ENCODE peak calls at places on chromosomes 16 and 17, in ten cellular contexts. One of them, this sample, is unnamed.

GRCh38 chr16:1552129-1552528 is 18.7 kb downstream of the TMEM204 start:
- DNase-seq in GM12865: no peak
- DNase-seq in RWPE1: no peak
- DNase-seq in endothelial cell: no peak
- DNase-seq in HFFc6: no peak
- DNase-seq in A549: no peak
- DNase-seq in thoracic aorta: no peak
- DNase-seq in spleen: no peak
- DNase-seq in brain microvascular endothelial cell: no peak
- DNase-seq in heart left ventricle: no peak
- DNase-seq in this sample: no peak

GRCh38 chr17:6254036-6254435 is 180.9 kb downstream of the AIPL1 start:
- DNase-seq in GM12865: no peak
- DNase-seq in RWPE1: peak
- DNase-seq in endothelial cell: no peak
- DNase-seq in HFFc6: no peak
- DNase-seq in A549: no peak
- DNase-seq in thoracic aorta: no peak
- DNase-seq in spleen: no peak
- DNase-seq in brain microvascular endothelial cell: no peak
- DNase-seq in heart left ventricle: no peak
- DNase-seq in this sample: no peak

GRCh38 chr17:17943281-17943984 is 28.8 kb downstream of the TOM1L2 start:
- DNase-seq in GM12865: no peak
- DNase-seq in RWPE1: no peak
- DNase-seq in endothelial cell: no peak
- DNase-seq in HFFc6: no peak
- DNase-seq in A549: no peak
- DNase-seq in thoracic aorta: no peak
- DNase-seq in spleen: no peak
- DNase-seq in brain microvascular endothelial cell: no peak
- DNase-seq in heart left ventricle: no peak
- DNase-seq in this sample: no peak

GRCh38 chr17:80786470-80786869 is 205.2 kb upstream of the CHMP6 start:
- DNase-seq in GM12865: no peak
- DNase-seq in RWPE1: no peak
- DNase-seq in endothelial cell: no peak
- DNase-seq in HFFc6: no peak
- DNase-seq in A549: no peak
- DNase-seq in thoracic aorta: no peak
- DNase-seq in spleen: no peak
- DNase-seq in brain microvascular endothelial cell: no peak
- DNase-seq in heart left ventricle: no peak
- DNase-seq in this sample: no peak

GRCh38 chr16:74734361-74735161 is 33.9 kb upstream of the MLKL start:
- DNase-seq in GM12865: no peak
- DNase-seq in RWPE1: no peak
- DNase-seq in endothelial cell: no peak
- DNase-seq in HFFc6: no peak
- DNase-seq in A549: no peak
- DNase-seq in thoracic aorta: no peak
- DNase-seq in spleen: no peak
- DNase-seq in brain microvascular endothelial cell: no peak
- DNase-seq in heart left ventricle: no peak
- DNase-seq in this sample: no peak

GRCh38 chr17:67156269-67157199 is 88.5 kb downstream of the HELZ start:
- DNase-seq in GM12865: no peak
- DNase-seq in RWPE1: peak
- DNase-seq in endothelial cell: no peak
- DNase-seq in HFFc6: no peak
- DNase-seq in A549: no peak
- DNase-seq in thoracic aorta: no peak
- DNase-seq in spleen: no peak
- DNase-seq in brain microvascular endothelial cell: peak
- DNase-seq in heart left ventricle: no peak
- DNase-seq in this sample: no peak

GRCh38 chr16:20402651-20403050 is 1.9 kb downstream of the PDILT start:
- DNase-seq in GM12865: no peak
- DNase-seq in RWPE1: no peak
- DNase-seq in endothelial cell: no peak
- DNase-seq in HFFc6: no peak
- DNase-seq in A549: no peak
- DNase-seq in thoracic aorta: no peak
- DNase-seq in spleen: no peak
- DNase-seq in brain microvascular endothelial cell: no peak
- DNase-seq in heart left ventricle: no peak
- DNase-seq in this sample: no peak

GRCh38 chr16:86404678-86405077 is 105.6 kb upstream of the FOXF1 start:
- DNase-seq in GM12865: no peak
- DNase-seq in RWPE1: no peak
- DNase-seq in endothelial cell: no peak
- DNase-seq in HFFc6: no peak
- DNase-seq in A549: no peak
- DNase-seq in thoracic aorta: no peak
- DNase-seq in spleen: no peak
- DNase-seq in brain microvascular endothelial cell: no peak
- DNase-seq in heart left ventricle: no peak
- DNase-seq in this sample: no peak

GRCh38 chr16:17331071-17331521 is 139.7 kb downstream of the XYLT1 start:
- DNase-seq in GM12865: no peak
- DNase-seq in RWPE1: no peak
- DNase-seq in endothelial cell: no peak
- DNase-seq in HFFc6: no peak
- DNase-seq in A549: no peak
- DNase-seq in thoracic aorta: peak
- DNase-seq in spleen: no peak
- DNase-seq in brain microvascular endothelial cell: no peak
- DNase-seq in heart left ventricle: peak
- DNase-seq in this sample: no peak

GRCh38 chr17:32731556-32732295 is 145.2 kb downstream of the MYO1D start:
- DNase-seq in GM12865: no peak
- DNase-seq in RWPE1: no peak
- DNase-seq in endothelial cell: no peak
- DNase-seq in HFFc6: no peak
- DNase-seq in A549: no peak
- DNase-seq in thoracic aorta: no peak
- DNase-seq in spleen: no peak
- DNase-seq in brain microvascular endothelial cell: no peak
- DNase-seq in heart left ventricle: no peak
- DNase-seq in this sample: no peak

GRCh38 chr16:89845417-89845816 is 17.1 kb downstream of the SPIRE2 start:
- DNase-seq in GM12865: peak
- DNase-seq in RWPE1: no peak
- DNase-seq in endothelial cell: no peak
- DNase-seq in HFFc6: no peak
- DNase-seq in A549: no peak
- DNase-seq in thoracic aorta: no peak
- DNase-seq in spleen: peak
- DNase-seq in brain microvascular endothelial cell: no peak
- DNase-seq in heart left ventricle: no peak
- DNase-seq in this sample: no peak

GRCh38 chr16:72502654-72503005 is 330.7 kb upstream of the PMFBP1 start:
- DNase-seq in GM12865: no peak
- DNase-seq in RWPE1: no peak
- DNase-seq in endothelial cell: no peak
- DNase-seq in HFFc6: no peak
- DNase-seq in A549: no peak
- DNase-seq in thoracic aorta: no peak
- DNase-seq in spleen: no peak
- DNase-seq in brain microvascular endothelial cell: no peak
- DNase-seq in heart left ventricle: no peak
- DNase-seq in this sample: no peak

GRCh38 chr17:44956076-44956475 is 8.5 kb upstream of the KIF18B start:
- DNase-seq in GM12865: no peak
- DNase-seq in RWPE1: no peak
- DNase-seq in endothelial cell: no peak
- DNase-seq in HFFc6: no peak
- DNase-seq in A549: no peak
- DNase-seq in thoracic aorta: no peak
- DNase-seq in spleen: no peak
- DNase-seq in brain microvascular endothelial cell: no peak
- DNase-seq in heart left ventricle: no peak
- DNase-seq in this sample: no peak

GRCh38 chr17:21089145-21089544 is 37.6 kb upstream of the DHRS7B start:
- DNase-seq in GM12865: no peak
- DNase-seq in RWPE1: peak
- DNase-seq in endothelial cell: no peak
- DNase-seq in HFFc6: peak
- DNase-seq in A549: no peak
- DNase-seq in thoracic aorta: no peak
- DNase-seq in spleen: no peak
- DNase-seq in brain microvascular endothelial cell: no peak
- DNase-seq in heart left ventricle: no peak
- DNase-seq in this sample: no peak

GRCh38 chr16:69378760-69379159 is 7.0 kb downstream of the TERF2 start:
- DNase-seq in GM12865: no peak
- DNase-seq in RWPE1: no peak
- DNase-seq in endothelial cell: no peak
- DNase-seq in HFFc6: no peak
- DNase-seq in A549: no peak
- DNase-seq in thoracic aorta: no peak
- DNase-seq in spleen: no peak
- DNase-seq in brain microvascular endothelial cell: no peak
- DNase-seq in heart left ventricle: no peak
- DNase-seq in this sample: no peak

DNA sequence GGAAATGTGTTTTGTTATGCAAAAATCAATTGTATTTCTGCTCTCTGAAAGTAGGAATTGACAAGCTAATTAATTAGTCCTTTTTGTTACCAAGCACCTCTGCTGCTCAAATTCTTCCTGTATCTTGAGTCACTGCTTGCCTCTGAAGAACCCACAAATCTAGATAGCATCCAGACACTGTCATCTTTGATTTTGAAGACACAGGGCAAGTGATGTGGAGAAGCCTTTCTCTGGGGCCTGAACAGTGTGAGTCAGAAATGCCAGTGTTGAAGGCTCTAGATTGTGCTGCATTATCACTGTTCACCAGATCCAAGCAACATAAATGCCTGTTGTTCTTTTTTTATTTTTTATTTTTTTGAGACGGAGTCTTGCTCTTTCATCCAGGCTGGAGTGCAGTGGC is 10.9 kb upstream of the ST6GALNAC1 start:
- DNase-seq in GM12865: no peak
- DNase-seq in RWPE1: no peak
- DNase-seq in endothelial cell: no peak
- DNase-seq in HFFc6: peak
- DNase-seq in A549: no peak
- DNase-seq in thoracic aorta: no peak
- DNase-seq in spleen: no peak
- DNase-seq in brain microvascular endothelial cell: no peak
- DNase-seq in heart left ventricle: no peak
- DNase-seq in this sample: no peak
- TF ChIP-seq CTCF in GM12865: no peak
- TF ChIP-seq CTCF in RWPE1: no peak
- TF ChIP-seq CTCF in endothelial cell: no peak
- TF ChIP-seq CTCF in HFFc6: no peak
- TF ChIP-seq CTCF in A549: no peak
- TF ChIP-seq CTCF in thoracic aorta: no peak
- TF ChIP-seq CTCF in spleen: no peak
- TF ChIP-seq CTCF in brain microvascular endothelial cell: no peak
- TF ChIP-seq CTCF in heart left ventricle: no peak
- TF ChIP-seq CTCF in this sample: no peak

DNA sequence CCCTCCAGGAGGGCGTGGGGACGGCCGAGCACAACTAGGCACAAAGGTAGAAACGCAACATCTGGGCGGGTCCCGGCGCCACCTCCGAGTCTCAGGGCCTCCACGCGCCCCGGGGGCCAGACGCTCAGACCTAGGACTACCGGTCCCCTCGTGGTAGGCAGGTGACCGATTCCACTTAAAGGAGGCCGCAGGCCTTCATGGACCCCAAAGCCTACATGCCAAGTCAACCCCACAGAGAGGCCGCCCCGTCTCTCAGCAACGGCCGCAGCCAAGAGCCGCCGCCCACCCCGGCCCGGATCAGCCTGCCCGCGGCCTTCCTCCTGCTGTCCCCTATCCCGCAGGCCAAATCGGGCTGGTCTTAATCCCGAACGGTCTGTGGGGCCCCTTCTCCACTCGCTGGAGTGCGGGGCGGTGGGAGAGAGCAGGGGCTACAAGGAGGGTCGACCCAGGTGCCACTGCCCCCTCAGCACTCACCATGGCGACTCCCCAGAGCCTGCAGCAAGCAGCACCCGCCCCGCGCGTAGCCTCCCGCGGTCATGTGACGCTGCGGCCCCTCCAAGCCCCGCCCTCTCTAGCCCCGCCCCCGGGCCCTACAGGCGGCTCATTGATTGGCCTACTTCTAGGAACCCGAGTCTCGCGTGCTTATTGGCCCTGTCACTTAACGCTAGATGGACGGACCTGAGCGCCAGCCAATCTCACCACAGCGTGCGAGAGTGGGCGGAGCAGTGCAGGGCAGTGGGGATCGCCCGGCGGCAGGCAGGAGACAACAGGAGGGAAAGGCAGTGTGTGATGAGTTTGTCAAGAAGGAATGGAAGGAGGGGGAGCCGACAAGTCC is at the start of gene VPS35:
- DNase-seq in GM12865: peak
- DNase-seq in RWPE1: peak
- DNase-seq in endothelial cell: peak
- DNase-seq in HFFc6: peak
- DNase-seq in A549: peak
- DNase-seq in thoracic aorta: peak
- DNase-seq in spleen: peak
- DNase-seq in brain microvascular endothelial cell: peak
- DNase-seq in heart left ventricle: peak
- DNase-seq in this sample: peak
- TF ChIP-seq CTCF in GM12865: no peak
- TF ChIP-seq CTCF in RWPE1: peak
- TF ChIP-seq CTCF in endothelial cell: peak
- TF ChIP-seq CTCF in HFFc6: peak
- TF ChIP-seq CTCF in A549: no peak
- TF ChIP-seq CTCF in thoracic aorta: no peak
- TF ChIP-seq CTCF in spleen: no peak
- TF ChIP-seq CTCF in brain microvascular endothelial cell: no peak
- TF ChIP-seq CTCF in heart left ventricle: no peak
- TF ChIP-seq CTCF in this sample: peak

GRCh38 chr17:64073771-64074703 is 53.6 kb upstream of the ICAM2 start:
- DNase-seq in GM12865: peak
- DNase-seq in RWPE1: no peak
- DNase-seq in endothelial cell: no peak
- DNase-seq in HFFc6: no peak
- DNase-seq in A549: no peak
- DNase-seq in thoracic aorta: no peak
- DNase-seq in spleen: no peak
- DNase-seq in brain microvascular endothelial cell: no peak
- DNase-seq in heart left ventricle: no peak
- DNase-seq in this sample: no peak
- TF ChIP-seq CTCF in GM12865: no peak
- TF ChIP-seq CTCF in RWPE1: no peak
- TF ChIP-seq CTCF in endothelial cell: no peak
- TF ChIP-seq CTCF in HFFc6: no peak
- TF ChIP-seq CTCF in A549: no peak
- TF ChIP-seq CTCF in thoracic aorta: no peak
- TF ChIP-seq CTCF in spleen: no peak
- TF ChIP-seq CTCF in brain microvascular endothelial cell: no peak
- TF ChIP-seq CTCF in heart left ventricle: no peak
- TF ChIP-seq CTCF in this sample: no peak

DNA sequence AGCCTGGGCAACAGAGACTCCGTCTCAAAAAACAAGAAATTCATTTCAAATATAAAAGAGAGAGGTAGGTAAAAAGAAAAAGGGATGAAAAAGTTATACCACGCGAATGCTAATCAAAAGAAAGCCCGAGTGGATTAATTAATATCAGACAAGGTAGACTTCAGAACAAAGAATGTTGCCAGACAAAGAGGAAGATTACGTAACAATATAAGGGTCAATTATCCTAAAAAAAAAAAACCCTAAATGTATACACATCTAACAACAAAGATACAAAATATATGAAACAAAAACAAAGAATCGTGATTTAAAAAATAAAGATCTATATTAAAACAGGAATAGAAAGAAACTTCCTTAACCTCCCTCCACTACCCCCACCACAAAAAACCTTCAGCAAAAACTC is 44.1 kb downstream of the CCDC57 start:
- DNase-seq in GM12865: no peak
- DNase-seq in RWPE1: no peak
- DNase-seq in endothelial cell: no peak
- DNase-seq in HFFc6: no peak
- DNase-seq in A549: no peak
- DNase-seq in thoracic aorta: no peak
- DNase-seq in spleen: no peak
- DNase-seq in brain microvascular endothelial cell: no peak
- DNase-seq in heart left ventricle: no peak
- DNase-seq in this sample: no peak
- TF ChIP-seq CTCF in GM12865: no peak
- TF ChIP-seq CTCF in RWPE1: no peak
- TF ChIP-seq CTCF in endothelial cell: no peak
- TF ChIP-seq CTCF in HFFc6: no peak
- TF ChIP-seq CTCF in A549: no peak
- TF ChIP-seq CTCF in thoracic aorta: no peak
- TF ChIP-seq CTCF in spleen: no peak
- TF ChIP-seq CTCF in brain microvascular endothelial cell: no peak
- TF ChIP-seq CTCF in heart left ventricle: no peak
- TF ChIP-seq CTCF in this sample: no peak